ENCODE peak calls at places on chromosome 5, in ten cellular contexts. One of them, this sample, is unnamed.

GRCh38 chr5:169648725-169649124 is 11.7 kb downstream of the DOCK2 start:
- DNase-seq in bronchial epithelial cell: no peak
- DNase-seq in CD8-positive, alpha-beta T cell: no peak
- DNase-seq in dorsolateral prefrontal cortex: no peak
- DNase-seq in lung: no peak
- DNase-seq in mucosa of descending colon: no peak
- DNase-seq in iPS DF 6.9: no peak
- DNase-seq in vagina: no peak
- DNase-seq in fibroblast of pulmonary artery: peak
- DNase-seq in astrocyte of the spinal cord: peak
- DNase-seq in this sample: no peak

GRCh38 chr5:16617272-16617973 is 626 bp upstream of the RETREG1 start:
- DNase-seq in bronchial epithelial cell: no peak
- DNase-seq in CD8-positive, alpha-beta T cell: peak
- DNase-seq in dorsolateral prefrontal cortex: no peak
- DNase-seq in lung: no peak
- DNase-seq in mucosa of descending colon: peak
- DNase-seq in iPS DF 6.9: no peak
- DNase-seq in vagina: no peak
- DNase-seq in fibroblast of pulmonary artery: no peak
- DNase-seq in astrocyte of the spinal cord: no peak
- DNase-seq in this sample: peak

GRCh38 chr5:76175051-76175666 is 92.0 kb downstream of the SV2C start:
- DNase-seq in bronchial epithelial cell: peak
- DNase-seq in CD8-positive, alpha-beta T cell: peak
- DNase-seq in dorsolateral prefrontal cortex: no peak
- DNase-seq in lung: peak
- DNase-seq in mucosa of descending colon: peak
- DNase-seq in iPS DF 6.9: peak
- DNase-seq in vagina: no peak
- DNase-seq in fibroblast of pulmonary artery: peak
- DNase-seq in astrocyte of the spinal cord: peak
- DNase-seq in this sample: peak

GRCh38 chr5:31663519-31663918 is 24.6 kb downstream of the PDZD2 start:
- DNase-seq in bronchial epithelial cell: no peak
- DNase-seq in CD8-positive, alpha-beta T cell: no peak
- DNase-seq in dorsolateral prefrontal cortex: no peak
- DNase-seq in lung: no peak
- DNase-seq in mucosa of descending colon: no peak
- DNase-seq in iPS DF 6.9: no peak
- DNase-seq in vagina: no peak
- DNase-seq in fibroblast of pulmonary artery: peak
- DNase-seq in astrocyte of the spinal cord: peak
- DNase-seq in this sample: no peak

GRCh38 chr5:151150484-151151262 is 6.9 kb downstream of the ANXA6 start:
- DNase-seq in bronchial epithelial cell: no peak
- DNase-seq in CD8-positive, alpha-beta T cell: peak
- DNase-seq in dorsolateral prefrontal cortex: peak
- DNase-seq in lung: no peak
- DNase-seq in mucosa of descending colon: peak
- DNase-seq in iPS DF 6.9: no peak
- DNase-seq in vagina: no peak
- DNase-seq in fibroblast of pulmonary artery: peak
- DNase-seq in astrocyte of the spinal cord: peak
- DNase-seq in this sample: peak

GRCh38 chr5:21810737-21811316 is 1042.3 kb downstream of the CDH12 start:
- DNase-seq in bronchial epithelial cell: peak
- DNase-seq in CD8-positive, alpha-beta T cell: no peak
- DNase-seq in dorsolateral prefrontal cortex: no peak
- DNase-seq in lung: no peak
- DNase-seq in mucosa of descending colon: no peak
- DNase-seq in iPS DF 6.9: no peak
- DNase-seq in vagina: no peak
- DNase-seq in fibroblast of pulmonary artery: peak
- DNase-seq in astrocyte of the spinal cord: no peak
- DNase-seq in this sample: no peak

GRCh38 chr5:170450041-170450660 is 53.7 kb upstream of the KCNIP1 start:
- DNase-seq in bronchial epithelial cell: no peak
- DNase-seq in CD8-positive, alpha-beta T cell: no peak
- DNase-seq in dorsolateral prefrontal cortex: no peak
- DNase-seq in lung: no peak
- DNase-seq in mucosa of descending colon: no peak
- DNase-seq in iPS DF 6.9: no peak
- DNase-seq in vagina: peak
- DNase-seq in fibroblast of pulmonary artery: no peak
- DNase-seq in astrocyte of the spinal cord: no peak
- DNase-seq in this sample: no peak

GRCh38 chr5:154627711-154628678 is 127.2 kb upstream of the LARP1 start:
- DNase-seq in bronchial epithelial cell: no peak
- DNase-seq in CD8-positive, alpha-beta T cell: no peak
- DNase-seq in dorsolateral prefrontal cortex: no peak
- DNase-seq in lung: no peak
- DNase-seq in mucosa of descending colon: no peak
- DNase-seq in iPS DF 6.9: no peak
- DNase-seq in vagina: no peak
- DNase-seq in fibroblast of pulmonary artery: no peak
- DNase-seq in astrocyte of the spinal cord: no peak
- DNase-seq in this sample: no peak

GRCh38 chr5:55920784-55921183 is 69.6 kb downstream of the IL31RA start:
- DNase-seq in bronchial epithelial cell: no peak
- DNase-seq in CD8-positive, alpha-beta T cell: no peak
- DNase-seq in dorsolateral prefrontal cortex: no peak
- DNase-seq in lung: peak
- DNase-seq in mucosa of descending colon: no peak
- DNase-seq in iPS DF 6.9: no peak
- DNase-seq in vagina: no peak
- DNase-seq in fibroblast of pulmonary artery: peak
- DNase-seq in astrocyte of the spinal cord: no peak
- DNase-seq in this sample: no peak

GRCh38 chr5:3597002-3597726 is 1.5 kb downstream of the IRX1 start:
- DNase-seq in bronchial epithelial cell: no peak
- DNase-seq in CD8-positive, alpha-beta T cell: no peak
- DNase-seq in dorsolateral prefrontal cortex: no peak
- DNase-seq in lung: no peak
- DNase-seq in mucosa of descending colon: no peak
- DNase-seq in iPS DF 6.9: no peak
- DNase-seq in vagina: no peak
- DNase-seq in fibroblast of pulmonary artery: no peak
- DNase-seq in astrocyte of the spinal cord: peak
- DNase-seq in this sample: no peak
- H3K4me3 ChIP-seq in bronchial epithelial cell: peak
- H3K4me3 ChIP-seq in CD8-positive, alpha-beta T cell: no peak
- H3K4me3 ChIP-seq in dorsolateral prefrontal cortex: no peak
- H3K4me3 ChIP-seq in lung: peak
- H3K4me3 ChIP-seq in mucosa of descending colon: no peak
- H3K4me3 ChIP-seq in iPS DF 6.9: peak
- H3K4me3 ChIP-seq in vagina: no peak
- H3K4me3 ChIP-seq in fibroblast of pulmonary artery: no peak
- H3K4me3 ChIP-seq in astrocyte of the spinal cord: peak
- H3K4me3 ChIP-seq in this sample: no peak

GRCh38 chr5:37840036-37840909 is at the start of gene GDNF:
- DNase-seq in bronchial epithelial cell: no peak
- DNase-seq in CD8-positive, alpha-beta T cell: no peak
- DNase-seq in dorsolateral prefrontal cortex: no peak
- DNase-seq in lung: no peak
- DNase-seq in mucosa of descending colon: peak
- DNase-seq in iPS DF 6.9: no peak
- DNase-seq in vagina: no peak
- DNase-seq in fibroblast of pulmonary artery: peak
- DNase-seq in astrocyte of the spinal cord: peak
- DNase-seq in this sample: peak
- H3K4me3 ChIP-seq in bronchial epithelial cell: peak
- H3K4me3 ChIP-seq in CD8-positive, alpha-beta T cell: no peak
- H3K4me3 ChIP-seq in dorsolateral prefrontal cortex: peak
- H3K4me3 ChIP-seq in lung: no peak
- H3K4me3 ChIP-seq in mucosa of descending colon: peak
- H3K4me3 ChIP-seq in iPS DF 6.9: peak
- H3K4me3 ChIP-seq in vagina: peak
- H3K4me3 ChIP-seq in fibroblast of pulmonary artery: peak
- H3K4me3 ChIP-seq in astrocyte of the spinal cord: peak
- H3K4me3 ChIP-seq in this sample: peak

DNA sequence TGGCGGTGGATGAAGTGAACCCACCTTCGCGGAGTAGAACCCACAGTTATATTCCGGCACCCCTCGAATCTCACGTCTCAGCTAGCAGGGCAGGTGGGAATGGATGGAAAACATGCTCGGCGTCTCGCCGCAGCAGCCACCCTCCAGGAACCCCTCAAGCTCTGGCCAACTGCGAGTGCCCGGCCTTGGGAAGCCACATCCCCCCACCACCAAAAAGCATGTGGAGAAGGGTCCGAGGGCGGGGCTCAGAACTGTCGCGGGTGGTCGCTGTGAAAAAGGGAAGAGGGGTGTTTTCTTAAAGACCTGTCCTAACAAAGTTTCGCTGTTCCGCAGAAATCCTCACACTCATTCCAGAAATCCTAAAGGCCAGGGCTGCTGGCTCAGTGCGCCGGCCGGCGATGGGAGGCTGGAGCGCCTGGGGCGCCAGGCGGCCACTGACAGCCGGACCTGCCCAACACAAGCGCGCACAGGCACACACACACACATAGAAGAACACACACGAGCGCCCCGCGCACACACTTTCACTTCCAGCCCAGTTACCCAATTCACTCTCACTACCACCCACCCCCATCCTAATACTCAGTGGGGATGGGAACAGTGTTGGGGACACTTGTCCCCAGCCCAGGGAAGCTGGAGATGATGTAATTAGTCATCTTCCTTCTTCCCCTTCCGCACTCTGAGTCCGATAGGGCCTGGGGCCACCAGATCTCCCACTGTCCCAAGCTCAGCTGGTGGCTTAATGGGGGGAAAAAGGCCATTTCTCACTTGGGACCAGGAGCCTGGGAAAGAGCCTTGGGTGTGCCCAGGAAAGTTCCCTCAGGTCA is 2.0 kb downstream of the EBF1 start:
- DNase-seq in bronchial epithelial cell: no peak
- DNase-seq in CD8-positive, alpha-beta T cell: no peak
- DNase-seq in dorsolateral prefrontal cortex: no peak
- DNase-seq in lung: no peak
- DNase-seq in mucosa of descending colon: no peak
- DNase-seq in iPS DF 6.9: no peak
- DNase-seq in vagina: no peak
- DNase-seq in fibroblast of pulmonary artery: peak
- DNase-seq in astrocyte of the spinal cord: peak
- DNase-seq in this sample: no peak
- H3K4me3 ChIP-seq in bronchial epithelial cell: no peak
- H3K4me3 ChIP-seq in CD8-positive, alpha-beta T cell: peak
- H3K4me3 ChIP-seq in dorsolateral prefrontal cortex: peak
- H3K4me3 ChIP-seq in lung: peak
- H3K4me3 ChIP-seq in mucosa of descending colon: no peak
- H3K4me3 ChIP-seq in iPS DF 6.9: no peak
- H3K4me3 ChIP-seq in vagina: peak
- H3K4me3 ChIP-seq in fibroblast of pulmonary artery: peak
- H3K4me3 ChIP-seq in astrocyte of the spinal cord: peak
- H3K4me3 ChIP-seq in this sample: peak

GRCh38 chr5:180495991-180496741 is 2.0 kb downstream of the CNOT6 start:
- DNase-seq in bronchial epithelial cell: peak
- DNase-seq in CD8-positive, alpha-beta T cell: no peak
- DNase-seq in dorsolateral prefrontal cortex: no peak
- DNase-seq in lung: no peak
- DNase-seq in mucosa of descending colon: no peak
- DNase-seq in iPS DF 6.9: no peak
- DNase-seq in vagina: no peak
- DNase-seq in fibroblast of pulmonary artery: no peak
- DNase-seq in astrocyte of the spinal cord: no peak
- DNase-seq in this sample: no peak
- H3K4me3 ChIP-seq in bronchial epithelial cell: peak
- H3K4me3 ChIP-seq in CD8-positive, alpha-beta T cell: no peak
- H3K4me3 ChIP-seq in dorsolateral prefrontal cortex: peak
- H3K4me3 ChIP-seq in lung: peak
- H3K4me3 ChIP-seq in mucosa of descending colon: no peak
- H3K4me3 ChIP-seq in iPS DF 6.9: no peak
- H3K4me3 ChIP-seq in vagina: peak
- H3K4me3 ChIP-seq in fibroblast of pulmonary artery: peak
- H3K4me3 ChIP-seq in astrocyte of the spinal cord: peak
- H3K4me3 ChIP-seq in this sample: no peak

GRCh38 chr5:37249820-37250175 is 622 bp upstream of the CPLANE1 start:
- DNase-seq in bronchial epithelial cell: no peak
- DNase-seq in CD8-positive, alpha-beta T cell: no peak
- DNase-seq in dorsolateral prefrontal cortex: no peak
- DNase-seq in lung: no peak
- DNase-seq in mucosa of descending colon: no peak
- DNase-seq in iPS DF 6.9: no peak
- DNase-seq in vagina: no peak
- DNase-seq in fibroblast of pulmonary artery: no peak
- DNase-seq in astrocyte of the spinal cord: no peak
- DNase-seq in this sample: no peak
- H3K4me3 ChIP-seq in bronchial epithelial cell: peak
- H3K4me3 ChIP-seq in CD8-positive, alpha-beta T cell: peak
- H3K4me3 ChIP-seq in dorsolateral prefrontal cortex: peak
- H3K4me3 ChIP-seq in lung: peak
- H3K4me3 ChIP-seq in mucosa of descending colon: no peak
- H3K4me3 ChIP-seq in iPS DF 6.9: peak
- H3K4me3 ChIP-seq in vagina: peak
- H3K4me3 ChIP-seq in fibroblast of pulmonary artery: peak
- H3K4me3 ChIP-seq in astrocyte of the spinal cord: peak
- H3K4me3 ChIP-seq in this sample: peak

This sample was measured in testis.